ENCODE peak calls at places on chromosomes 13 and 19, in ten cellular contexts. S is fibroblast of the aortic adventitia, J is mammary epithelial cell, I is IMR-90, T is colonic mucosa, O is foreskin fibroblast, V is AG04450, W is breast epithelium, E is SK-N-SH, M is fibroblast of mammary gland. A is an unnamed sample.

GRCh38 chr13:46519177-46519576 is 33.8 kb upstream of the LRCH1 start:
- DNase-seq in S (no peak), J (no peak), I (no peak), T (no peak), O (no peak), V (no peak), W (no peak), E (no peak), M (no peak), A (no peak)

GRCh38 chr13:24148414-24149305 is 11.9 kb upstream of the SPATA13 start:
- DNase-seq in S (peak; percentile 90), J (peak; percentile 90), I (peak; percentile 99), T (no peak), O (peak; percentile 97), V (peak; percentile 95), W (peak; percentile 84), E (no peak), M (peak; percentile 98), A (no peak)

GRCh38 chr19:10408511-10409291 is 5.4 kb upstream of the CDC37 start:
- DNase-seq in S (no peak), J (no peak), I (no peak), T (no peak), O (no peak), V (no peak), W (no peak), E (peak; percentile 34), M (no peak), A (no peak)

GRCh38 chr13:48630791-48631190 is 22.9 kb upstream of the CYSLTR2 start:
- DNase-seq in S (peak; percentile 9), J (no peak), I (no peak), T (no peak), O (no peak), V (no peak), W (no peak), E (no peak), M (no peak), A (no peak)

GRCh38 chr19:16285769-16286564 is 38.7 kb upstream of the KLF2 start:
- DNase-seq in S (no peak), J (no peak), I (no peak), T (no peak), O (peak; percentile 22), V (no peak), W (peak; percentile 27), E (no peak), M (no peak), A (no peak)

GRCh38 chr13:59391696-59392095 is 772.0 kb downstream of the DIAPH3 start:
- DNase-seq in S (peak; percentile 77), J (peak; percentile 44), I (peak; percentile 74), T (peak; percentile 67), O (peak; percentile 72), V (peak; percentile 51), W (no peak), E (peak; percentile 30), M (peak; percentile 70), A (peak; percentile 71)

GRCh38 chr13:98839826-98840769 is 87.6 kb upstream of the SLC15A1 start:
- DNase-seq in S (peak; percentile 67), J (peak; percentile 26), I (peak; percentile 47), T (peak; percentile 49), O (peak; percentile 74), V (no peak), W (no peak), E (peak; percentile 72), M (peak; percentile 58), A (peak; percentile 32)

GRCh38 chr19:42480335-42481095 is 37.8 kb upstream of the CXCL17 start:
- DNase-seq in S (peak; percentile 36), J (no peak), I (peak; percentile 47), T (no peak), O (peak; percentile 62), V (no peak), W (no peak), E (no peak), M (peak; percentile 40), A (no peak)

GRCh38 chr19:10514211-10515145 is 2.8 kb downstream of the S1PR5 start:
- DNase-seq in S (no peak), J (no peak), I (no peak), T (no peak), O (no peak), V (no peak), W (no peak), E (peak; percentile 74), M (no peak), A (peak; percentile 57)

GRCh38 chr13:90447735-90448103 is 899.8 kb upstream of the MIR17HG start:
- DNase-seq in S (peak; percentile 51), J (peak; percentile 68), I (peak; percentile 63), T (no peak), O (peak; percentile 57), V (no peak), W (no peak), E (no peak), M (peak; percentile 69), A (no peak)

GRCh38 chr19:19064811-19065745 is 1.3 kb downstream of the SLC25A42 start:
- DNase-seq in S (no peak), J (no peak), I (no peak), T (peak; percentile 47), O (peak; percentile 24), V (no peak), W (no peak), E (peak; percentile 56), M (no peak), A (no peak)

GRCh38 chr13:113926301-113926761 is 47.5 kb downstream of the C13orf46 start:
- DNase-seq in S (no peak), J (no peak), I (peak; percentile 60), T (no peak), O (peak; percentile 95), V (no peak), W (no peak), E (no peak), M (peak; percentile 95), A (no peak)

GRCh38 chr13:83618966-83619365 is 263.3 kb downstream of the SLITRK1 start:
- DNase-seq in S (peak; percentile 37), J (peak; percentile 48), I (no peak), T (no peak), O (peak; percentile 73), V (no peak), W (no peak), E (no peak), M (peak; percentile 67), A (no peak)

GRCh38 chr19:6100284-6100915 is 9.9 kb downstream of the RFX2 start:
- DNase-seq in S (no peak), J (no peak), I (no peak), T (no peak), O (no peak), V (no peak), W (no peak), E (no peak), M (no peak), A (peak; percentile 73)

GRCh38 chr19:55766466-55766865 is 2.5 kb upstream of the RFPL4AL1 start:
- DNase-seq in S (no peak), J (no peak), I (no peak), T (no peak), O (no peak), V (no peak), W (no peak), E (no peak), M (no peak), A (no peak)
- TF ChIP-seq CTCF in S (no peak), J (no peak), I (no peak), T (no peak), O (no peak), V (no peak), W (no peak), E (no peak), M (no peak), A (no peak)

GRCh38 chr13:105996391-105997028 is 539.0 kb downstream of the EFNB2 start:
- DNase-seq in S (no peak), J (no peak), I (no peak), T (no peak), O (no peak), V (no peak), W (no peak), E (no peak), M (no peak), A (no peak)

GRCh38 chr13:106001443-106001842 is 534.0 kb downstream of the EFNB2 start:
- DNase-seq in S (no peak), J (no peak), I (no peak), T (no peak), O (no peak), V (no peak), W (no peak), E (no peak), M (no peak), A (no peak)

GRCh38 chr13:105997436-105998232 is 537.8 kb downstream of the EFNB2 start:
- DNase-seq in S (no peak), J (no peak), I (no peak), T (no peak), O (peak; percentile 63), V (no peak), W (no peak), E (no peak), M (peak; percentile 64), A (no peak)

GRCh38 chr13:105994340-105994739 is 541.1 kb downstream of the EFNB2 start:
- DNase-seq in S (no peak), J (no peak), I (no peak), T (no peak), O (no peak), V (no peak), W (no peak), E (no peak), M (no peak), A (no peak)

GRCh38 chr13:105998233-105998550 is 537.3 kb downstream of the EFNB2 start:
- DNase-seq in S (no peak), J (no peak), I (no peak), T (no peak), O (peak; percentile 15), V (no peak), W (no peak), E (no peak), M (no peak), A (no peak)
- H3K4me3 ChIP-seq in S (no peak overlapping the region), J (no peak overlapping the region), I (no peak overlapping the region), T (no peak overlapping the region), O (no peak overlapping the region), V (no peak overlapping the region), W (no peak overlapping the region), E (no peak overlapping the region), M (no peak overlapping the region), A (no peak overlapping the region)

DNA sequence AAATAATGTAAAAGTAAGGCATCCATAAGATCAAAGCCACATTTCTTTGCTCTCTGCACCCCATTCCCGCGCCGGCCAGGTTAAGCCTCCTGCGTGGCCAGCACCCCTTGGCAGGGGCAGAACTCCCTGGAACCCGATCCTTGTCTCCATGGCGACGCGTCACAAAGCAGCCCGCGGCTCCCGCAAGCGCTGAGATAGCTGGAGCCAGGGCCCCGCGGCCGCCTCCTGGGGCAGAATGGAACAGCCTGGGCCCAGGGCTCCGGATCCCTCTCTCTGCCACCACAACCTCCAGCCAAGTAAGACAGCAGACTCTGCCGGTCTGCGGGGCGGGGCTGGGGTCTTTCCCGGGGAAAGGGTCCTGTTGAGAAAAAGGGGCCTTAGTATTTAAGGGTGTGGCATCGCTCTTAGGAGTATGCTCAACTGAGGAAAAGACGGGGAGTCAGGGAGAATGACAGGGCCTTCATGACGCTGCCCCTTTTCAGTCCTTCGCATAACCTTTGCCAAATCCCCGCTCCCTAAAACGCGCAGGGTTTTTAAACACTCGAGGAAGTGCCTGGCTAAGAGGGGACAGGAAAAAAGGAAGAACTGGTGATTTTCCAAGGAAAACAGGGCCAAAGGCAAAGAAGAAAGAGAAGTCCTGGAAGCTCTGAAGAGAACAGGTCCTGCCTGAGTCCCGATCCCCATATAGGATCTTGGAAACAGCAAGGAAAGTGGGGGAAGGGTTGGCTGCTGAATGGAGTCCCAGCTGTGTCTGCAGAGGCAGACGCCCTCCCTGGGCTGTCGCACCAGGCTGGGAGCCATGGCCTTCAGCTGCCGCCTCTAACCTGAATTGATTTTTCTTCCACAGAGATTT is at the start of gene TEX26:
- DNase-seq in S (no peak), J (no peak), I (no peak), T (no peak), O (no peak), V (no peak), W (no peak), E (no peak), M (no peak), A (no peak)
- TF ChIP-seq CTCF in S (peak; percentile 26), J (no peak), I (no peak), T (no peak), O (no peak), V (peak; percentile 45), W (no peak), E (no peak), M (no peak), A (no peak)

GRCh38 chr19:460877-461609 is at the start of gene SHC2:
- DNase-seq in S (no peak), J (no peak), I (no peak), T (no peak), O (peak; percentile 16), V (no peak), W (no peak), E (peak; percentile 91), M (no peak), A (no peak)
- H3K4me3 ChIP-seq in S (peak within 1 kb of the TSS; percentile 62), J (peak within 1 kb of the TSS; percentile 67), I (peak within 1 kb of the TSS; percentile 63), T (peak within 1 kb of the TSS; percentile 57), O (peak within 1 kb of the TSS; percentile 56), V (peak within 1 kb of the TSS; percentile 62), W (peak within 1 kb of the TSS; percentile 76), E (no peak within 1 kb of the TSS), M (peak within 1 kb of the TSS; percentile 31), A (peak within 1 kb of the TSS; percentile 13)